ENCODE peak calls at places on chromosomes 1 and 21, in six cellular contexts. One of them, this sample, is unnamed.
A peak's percentile ranks its signal among the peaks of the same experiment; 100 is the strongest.

GRCh38 chr21:27569091-27569490 is 602.2 kb upstream of the ADAMTS5 start:
- DNase-seq in GM23248: no peak
- DNase-seq in BJ: no peak
- DNase-seq in colonic mucosa: no peak
- DNase-seq in bronchial epithelial cell: no peak
- DNase-seq in effector memory CD4-positive, alpha-beta T cell: no peak
- DNase-seq in this sample: no peak

GRCh38 chr1:222047370-222047769 is 305.5 kb upstream of the DUSP10 start:
- DNase-seq in bronchial epithelial cell: no peak
- DNase-seq in colonic mucosa: no peak
- DNase-seq in effector memory CD4-positive, alpha-beta T cell: no peak
- DNase-seq in GM23248: no peak
- DNase-seq in BJ: no peak
- DNase-seq in this sample: no peak

GRCh38 chr1:225987491-225988316 is 11.4 kb downstream of the SDE2 start:
- DNase-seq in BJ: no peak
- DNase-seq in colonic mucosa: no peak
- DNase-seq in bronchial epithelial cell: peak; percentile 59
- DNase-seq in GM23248: peak; percentile 69
- DNase-seq in effector memory CD4-positive, alpha-beta T cell: no peak
- DNase-seq in this sample: no peak

GRCh38 chr1:76115186-76115585 is 40.6 kb downstream of the ST6GALNAC3 start:
- DNase-seq in effector memory CD4-positive, alpha-beta T cell: no peak
- DNase-seq in GM23248: no peak
- DNase-seq in colonic mucosa: no peak
- DNase-seq in bronchial epithelial cell: no peak
- DNase-seq in BJ: no peak
- DNase-seq in this sample: no peak

GRCh38 chr1:180230791-180231505 is 884 bp downstream of the LHX4 start:
- DNase-seq in colonic mucosa: no peak
- DNase-seq in BJ: no peak
- DNase-seq in GM23248: peak; percentile 55
- DNase-seq in effector memory CD4-positive, alpha-beta T cell: no peak
- DNase-seq in bronchial epithelial cell: no peak
- DNase-seq in this sample: peak; percentile 21

GRCh38 chr21:41953249-41953830 is 478 bp downstream of the C2CD2 start:
- DNase-seq in BJ: no peak
- DNase-seq in bronchial epithelial cell: no peak
- DNase-seq in effector memory CD4-positive, alpha-beta T cell: no peak
- DNase-seq in colonic mucosa: no peak
- DNase-seq in GM23248: peak; percentile 65
- DNase-seq in this sample: no peak

GRCh38 chr1:218439541-218440295 is 94.6 kb downstream of the TGFB2 start:
- DNase-seq in BJ: no peak
- DNase-seq in bronchial epithelial cell: no peak
- DNase-seq in GM23248: peak; percentile 57
- DNase-seq in effector memory CD4-positive, alpha-beta T cell: no peak
- DNase-seq in colonic mucosa: no peak
- DNase-seq in this sample: no peak

GRCh38 chr1:116179398-116179797 is 68.2 kb downstream of the MAB21L3 start:
- DNase-seq in bronchial epithelial cell: no peak
- DNase-seq in effector memory CD4-positive, alpha-beta T cell: no peak
- DNase-seq in colonic mucosa: peak; percentile 45
- DNase-seq in GM23248: no peak
- DNase-seq in BJ: no peak
- DNase-seq in this sample: no peak

GRCh38 chr1:45386219-45386618 is 46.0 kb upstream of the MUTYH start:
- DNase-seq in bronchial epithelial cell: no peak
- DNase-seq in GM23248: no peak
- DNase-seq in colonic mucosa: no peak
- DNase-seq in BJ: no peak
- DNase-seq in effector memory CD4-positive, alpha-beta T cell: no peak
- DNase-seq in this sample: no peak

GRCh38 chr21:16624468-16625102 is 888.3 kb upstream of the CXADR start:
- DNase-seq in colonic mucosa: no peak
- DNase-seq in BJ: no peak
- DNase-seq in bronchial epithelial cell: no peak
- DNase-seq in effector memory CD4-positive, alpha-beta T cell: no peak
- DNase-seq in GM23248: no peak
- DNase-seq in this sample: no peak

GRCh38 chr21:31900121-31900895 is 27.5 kb downstream of the HUNK start:
- DNase-seq in bronchial epithelial cell: no peak
- DNase-seq in colonic mucosa: peak; percentile 77
- DNase-seq in GM23248: no peak
- DNase-seq in BJ: no peak
- DNase-seq in effector memory CD4-positive, alpha-beta T cell: no peak
- DNase-seq in this sample: no peak

GRCh38 chr21:33265664-33266049 is 510 bp upstream of the IL10RB start:
- DNase-seq in colonic mucosa: peak; percentile 50
- DNase-seq in effector memory CD4-positive, alpha-beta T cell: no peak
- DNase-seq in bronchial epithelial cell: peak; percentile 45
- DNase-seq in GM23248: peak; percentile 28
- DNase-seq in BJ: no peak
- DNase-seq in this sample: no peak

DNA sequence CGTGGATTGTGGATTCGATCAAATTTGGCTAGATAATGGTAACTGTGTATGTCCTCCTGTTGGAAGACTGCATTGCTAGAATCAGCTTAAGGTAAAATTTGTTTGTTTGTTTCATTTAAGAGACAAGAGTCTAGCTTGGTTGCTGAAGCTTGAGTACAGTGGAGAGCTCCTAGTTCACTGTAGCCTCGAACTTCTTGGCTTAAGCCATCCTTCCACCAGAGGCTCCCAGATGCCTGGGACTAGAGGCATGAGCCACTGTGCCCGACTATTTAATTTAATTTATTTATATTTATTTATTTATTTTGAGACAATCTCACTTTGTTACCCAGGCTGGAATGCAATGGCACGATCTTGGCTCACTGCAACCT is 1.5 kb downstream of the PHACTR4 start:
- DNase-seq in GM23248: peak; percentile 28
- DNase-seq in effector memory CD4-positive, alpha-beta T cell: no peak
- DNase-seq in colonic mucosa: no peak
- DNase-seq in BJ: no peak
- DNase-seq in bronchial epithelial cell: no peak
- DNase-seq in this sample: no peak
- H3K4me3 ChIP-seq in GM23248: peak overlapping the region; percentile 96
- H3K4me3 ChIP-seq in effector memory CD4-positive, alpha-beta T cell: peak overlapping the region; percentile 98
- H3K4me3 ChIP-seq in colonic mucosa: peak overlapping the region; percentile 88
- H3K4me3 ChIP-seq in BJ: peak overlapping the region; percentile 63
- H3K4me3 ChIP-seq in bronchial epithelial cell: no peak overlapping the region
- H3K4me3 ChIP-seq in this sample: peak overlapping the region; percentile 86

GRCh38 chr1:67807282-67807681 is 26.0 kb downstream of the GNG12 start:
- DNase-seq in effector memory CD4-positive, alpha-beta T cell: no peak
- DNase-seq in BJ: no peak
- DNase-seq in bronchial epithelial cell: no peak
- DNase-seq in colonic mucosa: no peak
- DNase-seq in GM23248: no peak
- DNase-seq in this sample: no peak

GRCh38 chr1:67804710-67805109 is 28.6 kb downstream of the GNG12 start:
- DNase-seq in colonic mucosa: no peak
- DNase-seq in effector memory CD4-positive, alpha-beta T cell: no peak
- DNase-seq in bronchial epithelial cell: no peak
- DNase-seq in GM23248: no peak
- DNase-seq in BJ: no peak
- DNase-seq in this sample: no peak

GRCh38 chr1:67801903-67802302 is 31.4 kb downstream of the GNG12 start:
- DNase-seq in colonic mucosa: no peak
- DNase-seq in effector memory CD4-positive, alpha-beta T cell: no peak
- DNase-seq in bronchial epithelial cell: no peak
- DNase-seq in GM23248: peak; percentile 38
- DNase-seq in BJ: no peak
- DNase-seq in this sample: peak; percentile 82

GRCh38 chr1:67803380-67804279 is 29.6 kb downstream of the GNG12 start:
- DNase-seq in colonic mucosa: no peak
- DNase-seq in BJ: no peak
- DNase-seq in effector memory CD4-positive, alpha-beta T cell: no peak
- DNase-seq in bronchial epithelial cell: peak; percentile 90
- DNase-seq in GM23248: peak; percentile 46
- DNase-seq in this sample: no peak

GRCh38 chr1:67802565-67802964 is 30.7 kb downstream of the GNG12 start:
- DNase-seq in BJ: no peak
- DNase-seq in bronchial epithelial cell: no peak
- DNase-seq in colonic mucosa: no peak
- DNase-seq in effector memory CD4-positive, alpha-beta T cell: no peak
- DNase-seq in GM23248: no peak
- DNase-seq in this sample: no peak
- H3K4me3 ChIP-seq in BJ: no peak overlapping the region
- H3K4me3 ChIP-seq in bronchial epithelial cell: no peak overlapping the region
- H3K4me3 ChIP-seq in colonic mucosa: no peak overlapping the region
- H3K4me3 ChIP-seq in effector memory CD4-positive, alpha-beta T cell: no peak overlapping the region
- H3K4me3 ChIP-seq in GM23248: no peak overlapping the region
- H3K4me3 ChIP-seq in this sample: no peak overlapping the region

GRCh38 chr1:56404561-56405030 is 174.8 kb downstream of the PLPP3 start:
- DNase-seq in effector memory CD4-positive, alpha-beta T cell: no peak
- DNase-seq in GM23248: no peak
- DNase-seq in BJ: no peak
- DNase-seq in colonic mucosa: no peak
- DNase-seq in bronchial epithelial cell: no peak
- DNase-seq in this sample: no peak
- H3K4me3 ChIP-seq in effector memory CD4-positive, alpha-beta T cell: no peak overlapping the region
- H3K4me3 ChIP-seq in GM23248: no peak overlapping the region
- H3K4me3 ChIP-seq in BJ: no peak overlapping the region
- H3K4me3 ChIP-seq in colonic mucosa: no peak overlapping the region
- H3K4me3 ChIP-seq in bronchial epithelial cell: no peak overlapping the region
- H3K4me3 ChIP-seq in this sample: no peak overlapping the region

DNA sequence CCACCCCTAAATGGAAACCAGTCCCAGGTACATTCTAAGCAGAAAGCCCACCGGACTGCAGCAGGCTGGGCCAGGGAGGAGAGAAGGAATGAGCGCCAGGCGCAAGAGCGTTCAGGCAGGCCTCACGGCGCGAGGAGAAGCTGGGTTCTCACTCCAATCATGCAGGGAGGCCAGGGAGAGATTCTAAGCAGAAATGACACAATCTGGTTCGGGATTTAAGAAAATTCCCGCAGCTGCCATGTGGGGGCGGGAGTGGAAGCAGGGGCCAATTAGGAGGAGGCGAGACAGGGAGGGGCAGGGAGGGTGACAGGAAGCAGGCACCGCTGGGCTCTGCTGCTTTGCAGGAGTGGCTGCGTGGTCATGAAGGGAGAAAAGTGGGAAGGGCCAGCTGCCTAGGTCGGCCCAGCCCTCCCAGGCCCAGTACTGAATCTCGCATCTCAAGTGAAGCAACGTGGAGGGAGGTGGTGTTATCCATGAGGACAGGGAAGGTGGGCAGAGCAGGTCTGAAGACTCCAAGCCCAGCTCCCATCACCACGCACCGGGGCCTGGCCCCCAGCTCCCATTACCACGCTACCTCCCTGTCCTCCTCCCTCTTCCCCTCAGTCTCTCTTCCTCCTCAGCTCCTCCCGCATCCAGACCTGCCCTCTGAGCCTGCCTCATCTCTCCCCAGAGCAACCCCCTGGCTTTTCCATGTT is 11.8 kb downstream of the NPHP4 start:
- DNase-seq in bronchial epithelial cell: no peak
- DNase-seq in colonic mucosa: no peak
- DNase-seq in BJ: no peak
- DNase-seq in GM23248: peak; percentile 70
- DNase-seq in effector memory CD4-positive, alpha-beta T cell: no peak
- DNase-seq in this sample: peak; percentile 64
- H3K4me3 ChIP-seq in bronchial epithelial cell: no peak overlapping the region
- H3K4me3 ChIP-seq in colonic mucosa: no peak overlapping the region
- H3K4me3 ChIP-seq in BJ: no peak overlapping the region
- H3K4me3 ChIP-seq in GM23248: no peak overlapping the region
- H3K4me3 ChIP-seq in effector memory CD4-positive, alpha-beta T cell: no peak overlapping the region
- H3K4me3 ChIP-seq in this sample: no peak overlapping the region

GRCh38 chr1:94921977-94922376 is 4.9 kb downstream of the CNN3 start:
- DNase-seq in GM23248: no peak
- DNase-seq in colonic mucosa: no peak
- DNase-seq in bronchial epithelial cell: no peak
- DNase-seq in effector memory CD4-positive, alpha-beta T cell: no peak
- DNase-seq in BJ: no peak
- DNase-seq in this sample: no peak
- H3K4me3 ChIP-seq in GM23248: peak overlapping the region; percentile 95
- H3K4me3 ChIP-seq in colonic mucosa: no peak overlapping the region
- H3K4me3 ChIP-seq in bronchial epithelial cell: no peak overlapping the region
- H3K4me3 ChIP-seq in effector memory CD4-positive, alpha-beta T cell: no peak overlapping the region
- H3K4me3 ChIP-seq in BJ: no peak overlapping the region
- H3K4me3 ChIP-seq in this sample: peak overlapping the region; percentile 1

GRCh38 chr1:167440345-167440744 is 78.0 kb downstream of the CD247 start:
- DNase-seq in bronchial epithelial cell: no peak
- DNase-seq in BJ: no peak
- DNase-seq in effector memory CD4-positive, alpha-beta T cell: no peak
- DNase-seq in GM23248: no peak
- DNase-seq in colonic mucosa: peak; percentile 19
- DNase-seq in this sample: no peak

GRCh38 chr1:167440776-167441175 is 77.6 kb downstream of the CD247 start:
- DNase-seq in bronchial epithelial cell: no peak
- DNase-seq in GM23248: no peak
- DNase-seq in effector memory CD4-positive, alpha-beta T cell: no peak
- DNase-seq in BJ: no peak
- DNase-seq in colonic mucosa: peak; percentile 16
- DNase-seq in this sample: no peak

GRCh38 chr1:167441222-167441621 is 77.1 kb downstream of the CD247 start:
- DNase-seq in effector memory CD4-positive, alpha-beta T cell: no peak
- DNase-seq in bronchial epithelial cell: no peak
- DNase-seq in colonic mucosa: peak; percentile 20
- DNase-seq in BJ: no peak
- DNase-seq in GM23248: no peak
- DNase-seq in this sample: no peak

GRCh38 chr1:167439301-167439988 is 78.9 kb downstream of the CD247 start:
- DNase-seq in BJ: no peak
- DNase-seq in bronchial epithelial cell: peak; percentile 28
- DNase-seq in GM23248: peak; percentile 66
- DNase-seq in colonic mucosa: peak; percentile 67
- DNase-seq in effector memory CD4-positive, alpha-beta T cell: no peak
- DNase-seq in this sample: no peak

GRCh38 chr1:167438171-167439138 is 79.9 kb downstream of the CD247 start:
- DNase-seq in bronchial epithelial cell: no peak
- DNase-seq in effector memory CD4-positive, alpha-beta T cell: no peak
- DNase-seq in GM23248: no peak
- DNase-seq in BJ: no peak
- DNase-seq in colonic mucosa: peak; percentile 17
- DNase-seq in this sample: no peak
- H3K4me3 ChIP-seq in bronchial epithelial cell: no peak overlapping the region
- H3K4me3 ChIP-seq in effector memory CD4-positive, alpha-beta T cell: peak overlapping the region; percentile 13
- H3K4me3 ChIP-seq in GM23248: peak overlapping the region; percentile 58
- H3K4me3 ChIP-seq in BJ: no peak overlapping the region
- H3K4me3 ChIP-seq in colonic mucosa: no peak overlapping the region
- H3K4me3 ChIP-seq in this sample: no peak overlapping the region